ENCODE peak calls at places on chromosomes 4 and X, in seven cellular contexts. A is heart left ventricle; C is astrocyte; X is CD4-positive, alpha-beta T cell; R is thoracic aorta; K is aorta; H is sigmoid colon. T is an unnamed sample.

GRCh38 chr4:164304861-164305260 is 449.1 kb upstream of the SMIM31 start:
- DNase-seq in A (no peak), C (peak; percentile 47), X (no peak), R (no peak), K (no peak), H (no peak), T (no peak)

GRCh38 chrX:54430519-54430918 is 9.7 kb upstream of the TSR2 start:
- DNase-seq in A (no peak), C (no peak), X (no peak), R (no peak), K (no peak), H (no peak), T (no peak)

GRCh38 chr4:189322426-189322825 is 618.2 kb upstream of the FRG1 start:
- DNase-seq in A (no peak), C (no peak), X (no peak), R (no peak), K (no peak), H (no peak), T (no peak)

GRCh38 chr4:94237271-94237670 is 29.6 kb downstream of the SMARCAD1 start:
- DNase-seq in A (no peak), C (no peak), X (no peak), R (no peak), K (no peak), H (no peak), T (no peak)

GRCh38 chrX:37652053-37652452 is 33.5 kb upstream of the XK start:
- DNase-seq in A (no peak), C (no peak), X (no peak), R (no peak), K (no peak), H (no peak), T (no peak)

GRCh38 chrX:10902001-10902400 is 209.1 kb upstream of the HCCS start:
- DNase-seq in A (no peak), C (peak; percentile 61), X (no peak), R (no peak), K (no peak), H (no peak), T (no peak)

GRCh38 chrX:3449287-3449686 is 102.8 kb upstream of the MXRA5 start:
- DNase-seq in A (no peak), C (peak; percentile 16), X (no peak), R (no peak), K (no peak), H (no peak), T (no peak)

GRCh38 chrX:57313583-57314215 is 27.2 kb downstream of the FAAH2 start:
- DNase-seq in A (no peak), C (no peak), X (no peak), R (no peak), K (no peak), H (no peak), T (no peak)

GRCh38 chrX:104084534-104085277 is 8.7 kb upstream of the TMSB15C start:
- DNase-seq in A (no peak), C (no peak), X (no peak), R (no peak), K (no peak), H (no peak), T (no peak)

GRCh38 chr4:42627887-42628646 is 28.8 kb downstream of the ATP8A1 start:
- DNase-seq in A (peak; percentile 88), C (no peak), X (no peak), R (no peak), K (peak; percentile 86), H (peak; percentile 67), T (no peak)

GRCh38 chr4:24380953-24381506 is 203.3 kb downstream of the DHX15 start:
- DNase-seq in A (no peak), C (no peak), X (no peak), R (no peak), K (no peak), H (no peak), T (no peak)

GRCh38 chr4:67727124-67727850 is 26.3 kb upstream of the UBA6 start:
- DNase-seq in A (no peak), C (peak; percentile 90), X (no peak), R (no peak), K (no peak), H (no peak), T (no peak)

GRCh38 chr4:87912164-87913004 is 63.1 kb upstream of the SPP1 start:
- DNase-seq in A (no peak), C (no peak), X (no peak), R (no peak), K (no peak), H (no peak), T (no peak)

GRCh38 chrX:151710457-151710856 is 5.4 kb upstream of the FATE1 start:
- DNase-seq in A (no peak), C (no peak), X (no peak), R (no peak), K (peak; percentile 49), H (no peak), T (no peak)

GRCh38 chr4:87044511-87045369 is 109.9 kb downstream of the AFF1 start:
- DNase-seq in A (peak; percentile 51), C (no peak), X (no peak), R (no peak), K (no peak), H (no peak), T (no peak)

GRCh38 chr4:26907731-26908599 is 47.3 kb downstream of the STIM2 start:
- DNase-seq in A (no peak), C (no peak), X (no peak), R (no peak), K (no peak), H (no peak), T (no peak)

GRCh38 chr4:61666248-61666647 is 466.1 kb downstream of the ADGRL3 start:
- DNase-seq in A (no peak), C (peak; percentile 15), X (no peak), R (no peak), K (no peak), H (no peak), T (no peak)

GRCh38 chr4:92497141-92497540 is 193.4 kb downstream of the GRID2 start:
- DNase-seq in A (no peak), C (no peak), X (no peak), R (no peak), K (no peak), H (no peak), T (no peak)

GRCh38 chr4:23770011-23770410 is 119.8 kb downstream of the PPARGC1A start:
- DNase-seq in A (no peak), C (peak; percentile 55), X (no peak), R (no peak), K (no peak), H (no peak), T (no peak)

GRCh38 chrX:11558972-11559371 is 106.7 kb downstream of the ARHGAP6 start:
- DNase-seq in A (no peak), C (no peak), X (peak; percentile 16), R (no peak), K (no peak), H (no peak), T (no peak)

GRCh38 chr4:33959519-33959918 is 2284.8 kb downstream of the ARAP2 start:
- DNase-seq in A (no peak), C (peak; percentile 66), X (no peak), R (no peak), K (no peak), H (no peak), T (no peak)

GRCh38 chrX:13864264-13864663 is 47.4 kb upstream of the GPM6B start:
- DNase-seq in A (no peak), C (peak; percentile 30), X (no peak), R (no peak), K (no peak), H (no peak), T (no peak)

GRCh38 chr4:169492436-169493163 is 119.8 kb downstream of the NEK1 start:
- DNase-seq in A (no peak), C (peak; percentile 4), X (no peak), R (no peak), K (no peak), H (no peak), T (no peak)

GRCh38 chrX:114272096-114272686 is 311.7 kb upstream of the HTR2C start:
- DNase-seq in A (no peak), C (no peak), X (no peak), R (no peak), K (no peak), H (no peak), T (no peak)

GRCh38 chrX:10167573-10167972 is 10.8 kb downstream of the CLCN4 start:
- DNase-seq in A (no peak), C (no peak), X (no peak), R (no peak), K (no peak), H (no peak), T (no peak)

GRCh38 chr4:1105067-1105466 is 8.3 kb downstream of the RNF212 start:
- DNase-seq in A (no peak), C (no peak), X (no peak), R (no peak), K (no peak), H (no peak), T (no peak)

GRCh38 chr4:95540227-95540626 is 8.5 kb downstream of the UNC5C start:
- DNase-seq in A (no peak), C (no peak), X (no peak), R (no peak), K (no peak), H (no peak), T (no peak)
- H3K27ac ChIP-seq in A (no peak overlapping the region), C (no peak overlapping the region), X (no peak overlapping the region), R (peak overlapping the region; percentile 91), K (peak overlapping the region; percentile 87), H (no peak overlapping the region), T (no peak overlapping the region)

DNA sequence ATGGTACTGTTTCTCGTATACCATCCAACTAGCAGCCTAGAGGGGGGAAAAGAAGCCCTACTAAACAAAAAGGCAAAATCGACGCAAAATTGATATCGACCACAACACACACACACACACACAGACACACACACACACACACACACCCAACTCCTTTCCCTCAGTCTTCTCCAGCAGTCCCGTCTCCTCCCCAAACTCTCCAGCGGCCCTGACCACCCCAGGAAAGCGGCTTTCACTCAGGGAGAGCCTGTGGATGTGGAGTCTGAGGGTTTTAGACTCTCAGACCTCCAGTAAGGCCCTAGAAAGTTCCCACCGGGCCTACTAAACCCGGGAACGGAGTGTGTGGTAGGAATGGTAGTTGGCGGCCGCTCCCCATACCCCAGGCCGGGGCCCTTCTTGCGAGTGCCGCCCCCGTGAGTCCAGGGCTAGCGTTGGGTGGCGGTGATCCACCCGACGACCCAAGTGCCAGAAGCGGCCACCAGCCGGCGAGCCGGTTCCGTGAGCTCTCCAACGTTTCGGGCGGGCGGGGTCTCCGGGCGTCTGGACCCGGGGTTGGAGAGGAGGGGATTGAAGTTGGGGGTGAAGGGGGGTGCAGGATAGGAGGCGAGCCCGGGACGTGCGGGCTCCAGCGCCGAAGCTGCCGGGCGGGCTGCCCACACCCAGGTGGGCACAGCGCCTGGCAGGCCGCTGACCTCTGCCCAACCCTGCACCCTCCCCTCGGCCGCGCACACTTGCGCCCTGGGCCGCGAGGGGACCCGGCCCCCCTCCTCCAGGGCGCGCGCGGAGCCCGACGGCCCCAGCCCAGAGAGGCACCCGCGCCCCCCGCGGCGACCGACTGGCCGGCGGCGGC is 13.7 kb downstream of the ARX start:
- DNase-seq in A (no peak), C (no peak), X (no peak), R (no peak), K (no peak), H (no peak), T (no peak)
- H3K27me3 ChIP-seq in A (peaks cover 46% of the 10 kb centered on the region), C (peaks cover 23% of the 10 kb centered on the region), X (peaks cover 21% of the 10 kb centered on the region), R (no peaks in the 10 kb centered on the region), K (no peaks in the 10 kb centered on the region), H (peaks cover 44% of the 10 kb centered on the region), T (peaks cover 40% of the 10 kb centered on the region)

GRCh38 chr4:7242766-7243165 is 50.4 kb downstream of the SORCS2 start:
- DNase-seq in A (no peak), C (no peak), X (no peak), R (no peak), K (no peak), H (no peak), T (no peak)
- H3K27ac ChIP-seq in A (no peak overlapping the region), C (no peak overlapping the region), X (no peak overlapping the region), R (no peak overlapping the region), K (no peak overlapping the region), H (no peak overlapping the region), T (no peak overlapping the region)

GRCh38 chr4:80195441-80196139 is 1.7 kb upstream of the PRDM8 start:
- DNase-seq in A (no peak), C (no peak), X (no peak), R (no peak), K (no peak), H (no peak), T (no peak)
- H3K27me3 ChIP-seq in A (no peaks in the 10 kb centered on the region), C (peaks cover 46% of the 10 kb centered on the region), X (peaks cover 13% of the 10 kb centered on the region), R (peaks cover 13% of the 10 kb centered on the region), K (no peaks in the 10 kb centered on the region), H (no peaks in the 10 kb centered on the region), T (no peaks in the 10 kb centered on the region)